ENCODE peak calls at places on chromosome 21, in ten cellular contexts. One of them, this sample, is unnamed.

GRCh38 chr21:38544681-38545080 is 46.4 kb upstream of the ERG start:
- DNase-seq in IMR-90: no peak
- DNase-seq in astrocyte of the cerebellum: no peak
- DNase-seq in thyroid gland: no peak
- DNase-seq in AG04450: no peak
- DNase-seq in lower leg skin: no peak
- DNase-seq in mammary epithelial cell: peak; percentile 9
- DNase-seq in heart right ventricle: no peak
- DNase-seq in HFF-Myc: no peak
- DNase-seq in psoas muscle: no peak
- DNase-seq in this sample: no peak

GRCh38 chr21:39175154-39175553 is 8.1 kb downstream of the PSMG1 start:
- DNase-seq in IMR-90: peak; percentile 40
- DNase-seq in astrocyte of the cerebellum: no peak
- DNase-seq in thyroid gland: no peak
- DNase-seq in AG04450: no peak
- DNase-seq in lower leg skin: no peak
- DNase-seq in mammary epithelial cell: no peak
- DNase-seq in heart right ventricle: no peak
- DNase-seq in HFF-Myc: no peak
- DNase-seq in psoas muscle: no peak
- DNase-seq in this sample: no peak

GRCh38 chr21:38386967-38387366 is 111.3 kb downstream of the ERG start:
- DNase-seq in IMR-90: no peak
- DNase-seq in astrocyte of the cerebellum: no peak
- DNase-seq in thyroid gland: no peak
- DNase-seq in AG04450: no peak
- DNase-seq in lower leg skin: no peak
- DNase-seq in mammary epithelial cell: peak; percentile 17
- DNase-seq in heart right ventricle: no peak
- DNase-seq in HFF-Myc: no peak
- DNase-seq in psoas muscle: no peak
- DNase-seq in this sample: no peak

GRCh38 chr21:36803051-36803709 is 104.3 kb downstream of the SIM2 start:
- DNase-seq in IMR-90: no peak
- DNase-seq in astrocyte of the cerebellum: no peak
- DNase-seq in thyroid gland: no peak
- DNase-seq in AG04450: no peak
- DNase-seq in lower leg skin: no peak
- DNase-seq in mammary epithelial cell: no peak
- DNase-seq in heart right ventricle: no peak
- DNase-seq in HFF-Myc: no peak
- DNase-seq in psoas muscle: no peak
- DNase-seq in this sample: no peak

GRCh38 chr21:36065497-36066036 is 4.3 kb upstream of the CBR1 start:
- DNase-seq in IMR-90: peak; percentile 65
- DNase-seq in astrocyte of the cerebellum: no peak
- DNase-seq in thyroid gland: no peak
- DNase-seq in AG04450: no peak
- DNase-seq in lower leg skin: no peak
- DNase-seq in mammary epithelial cell: peak; percentile 52
- DNase-seq in heart right ventricle: no peak
- DNase-seq in HFF-Myc: peak; percentile 65
- DNase-seq in psoas muscle: no peak
- DNase-seq in this sample: no peak

GRCh38 chr21:42694751-42695150 is 41.3 kb downstream of the PDE9A start:
- DNase-seq in IMR-90: no peak
- DNase-seq in astrocyte of the cerebellum: no peak
- DNase-seq in thyroid gland: no peak
- DNase-seq in AG04450: no peak
- DNase-seq in lower leg skin: no peak
- DNase-seq in mammary epithelial cell: no peak
- DNase-seq in heart right ventricle: no peak
- DNase-seq in HFF-Myc: no peak
- DNase-seq in psoas muscle: no peak
- DNase-seq in this sample: no peak

GRCh38 chr21:42834730-42835191 is 44.6 kb downstream of the WDR4 start:
- DNase-seq in IMR-90: no peak
- DNase-seq in astrocyte of the cerebellum: no peak
- DNase-seq in thyroid gland: no peak
- DNase-seq in AG04450: no peak
- DNase-seq in lower leg skin: no peak
- DNase-seq in mammary epithelial cell: no peak
- DNase-seq in heart right ventricle: no peak
- DNase-seq in HFF-Myc: no peak
- DNase-seq in psoas muscle: no peak
- DNase-seq in this sample: no peak

GRCh38 chr21:37829447-37829846 is 86.8 kb downstream of the KCNJ6 start:
- DNase-seq in IMR-90: peak; percentile 70
- DNase-seq in astrocyte of the cerebellum: no peak
- DNase-seq in thyroid gland: no peak
- DNase-seq in AG04450: no peak
- DNase-seq in lower leg skin: no peak
- DNase-seq in mammary epithelial cell: peak; percentile 55
- DNase-seq in heart right ventricle: no peak
- DNase-seq in HFF-Myc: no peak
- DNase-seq in psoas muscle: no peak
- DNase-seq in this sample: no peak

DNA sequence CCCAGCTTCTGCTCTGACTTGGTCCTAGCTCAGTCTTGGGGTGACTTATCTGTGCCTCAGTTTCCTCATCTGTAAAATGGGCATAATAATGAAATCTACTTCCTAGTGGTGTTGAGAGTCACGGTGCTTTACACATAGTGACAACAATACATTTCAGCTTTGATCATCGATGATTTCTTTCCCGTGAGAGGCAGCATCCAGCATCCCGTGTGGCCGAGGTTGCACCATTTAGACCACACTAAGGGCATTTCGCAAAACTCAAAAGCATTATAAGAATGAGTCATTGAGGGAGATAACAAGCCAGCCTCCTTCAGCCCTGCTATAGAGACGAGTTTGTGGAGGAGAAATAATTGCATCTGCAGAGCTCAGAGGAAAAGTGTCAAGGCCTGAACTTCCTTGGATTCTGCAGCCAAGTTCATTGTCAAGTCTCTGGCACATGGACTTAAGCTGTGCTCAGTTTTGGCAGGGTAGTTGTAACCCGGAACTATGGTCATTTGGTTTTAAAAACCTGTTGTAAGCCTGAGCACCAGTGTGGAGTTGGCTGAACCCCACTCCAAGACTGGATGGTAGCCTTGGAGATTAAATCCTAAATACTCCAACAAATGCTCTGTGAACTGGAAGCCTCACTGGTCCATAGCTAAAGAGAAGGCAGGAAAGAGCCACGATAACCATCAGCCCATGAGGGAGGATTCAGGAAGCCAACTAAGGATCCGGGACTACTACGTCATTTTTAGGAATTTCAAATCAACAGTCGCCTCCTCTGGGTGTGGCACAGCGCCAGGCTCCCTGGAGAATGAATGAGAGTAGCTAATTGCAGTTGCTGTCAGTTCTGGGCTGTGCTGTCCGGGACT is 64.2 kb downstream of the TCP10L start:
- DNase-seq in IMR-90: peak; percentile 97
- DNase-seq in astrocyte of the cerebellum: peak; percentile 94
- DNase-seq in thyroid gland: peak; percentile 59
- DNase-seq in AG04450: peak; percentile 91
- DNase-seq in lower leg skin: peak; percentile 77
- DNase-seq in mammary epithelial cell: peak; percentile 68
- DNase-seq in heart right ventricle: peak; percentile 96
- DNase-seq in HFF-Myc: peak; percentile 60
- DNase-seq in psoas muscle: peak; percentile 91
- DNase-seq in this sample: peak; percentile 45
- TF ChIP-seq CTCF in IMR-90: no peak
- TF ChIP-seq CTCF in astrocyte of the cerebellum: no peak
- TF ChIP-seq CTCF in thyroid gland: no peak
- TF ChIP-seq CTCF in AG04450: no peak
- TF ChIP-seq CTCF in lower leg skin: no peak
- TF ChIP-seq CTCF in mammary epithelial cell: no peak
- TF ChIP-seq CTCF in heart right ventricle: no peak
- TF ChIP-seq CTCF in HFF-Myc: no peak
- TF ChIP-seq CTCF in psoas muscle: no peak
- TF ChIP-seq CTCF in this sample: no peak

DNA sequence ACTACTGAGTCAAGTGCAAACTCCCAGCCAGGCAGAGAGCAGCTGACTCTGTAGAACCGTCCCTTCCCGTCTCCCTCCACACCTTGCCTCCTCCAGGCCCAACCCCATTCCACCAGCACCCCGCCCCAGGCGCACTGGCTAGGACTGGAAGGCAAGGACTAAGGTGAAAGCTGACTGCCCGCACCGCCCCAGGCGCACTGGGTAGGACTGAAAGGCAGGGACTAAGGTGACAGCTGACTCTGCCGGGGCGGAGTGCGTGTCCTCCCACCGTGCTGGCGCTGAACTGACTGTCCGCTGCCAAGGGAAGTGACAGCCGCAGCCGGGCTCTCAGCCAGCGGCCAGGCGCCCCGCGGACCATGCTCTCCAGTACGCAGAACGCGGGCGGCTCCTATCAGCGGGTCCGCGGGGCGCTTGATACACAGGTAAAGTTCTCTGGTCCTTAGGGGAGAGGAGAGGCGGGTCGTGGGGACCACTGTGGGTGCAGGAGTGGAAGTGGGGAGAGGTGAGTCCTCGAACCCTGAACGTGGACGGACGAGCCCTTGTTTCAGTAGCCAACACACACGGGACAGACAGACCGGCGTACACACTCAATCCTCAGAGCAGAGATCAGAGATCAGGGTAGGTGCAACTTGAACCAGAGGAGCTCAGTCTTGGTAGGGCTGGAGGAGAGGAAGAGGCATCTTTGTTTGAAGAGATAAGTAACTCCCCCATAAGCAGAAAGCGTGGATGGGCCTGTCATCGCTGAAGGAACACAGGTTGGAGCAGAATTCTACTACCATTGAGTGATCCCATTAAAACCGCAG is 58.0 kb downstream of the RBM11 start:
- DNase-seq in IMR-90: no peak
- DNase-seq in astrocyte of the cerebellum: no peak
- DNase-seq in thyroid gland: peak; percentile 61
- DNase-seq in AG04450: no peak
- DNase-seq in lower leg skin: no peak
- DNase-seq in mammary epithelial cell: peak; percentile 28
- DNase-seq in heart right ventricle: peak; percentile 26
- DNase-seq in HFF-Myc: no peak
- DNase-seq in psoas muscle: peak; percentile 70
- DNase-seq in this sample: no peak
- H3K4me3 ChIP-seq in IMR-90: no peak overlapping the region
- H3K4me3 ChIP-seq in astrocyte of the cerebellum: no peak overlapping the region
- H3K4me3 ChIP-seq in thyroid gland: no peak overlapping the region
- H3K4me3 ChIP-seq in AG04450: no peak overlapping the region
- H3K4me3 ChIP-seq in lower leg skin: no peak overlapping the region
- H3K4me3 ChIP-seq in mammary epithelial cell: no peak overlapping the region
- H3K4me3 ChIP-seq in heart right ventricle: peak overlapping the region; percentile 24
- H3K4me3 ChIP-seq in HFF-Myc: no peak overlapping the region
- H3K4me3 ChIP-seq in psoas muscle: peak overlapping the region; percentile 54
- H3K4me3 ChIP-seq in this sample: no peak overlapping the region

DNA sequence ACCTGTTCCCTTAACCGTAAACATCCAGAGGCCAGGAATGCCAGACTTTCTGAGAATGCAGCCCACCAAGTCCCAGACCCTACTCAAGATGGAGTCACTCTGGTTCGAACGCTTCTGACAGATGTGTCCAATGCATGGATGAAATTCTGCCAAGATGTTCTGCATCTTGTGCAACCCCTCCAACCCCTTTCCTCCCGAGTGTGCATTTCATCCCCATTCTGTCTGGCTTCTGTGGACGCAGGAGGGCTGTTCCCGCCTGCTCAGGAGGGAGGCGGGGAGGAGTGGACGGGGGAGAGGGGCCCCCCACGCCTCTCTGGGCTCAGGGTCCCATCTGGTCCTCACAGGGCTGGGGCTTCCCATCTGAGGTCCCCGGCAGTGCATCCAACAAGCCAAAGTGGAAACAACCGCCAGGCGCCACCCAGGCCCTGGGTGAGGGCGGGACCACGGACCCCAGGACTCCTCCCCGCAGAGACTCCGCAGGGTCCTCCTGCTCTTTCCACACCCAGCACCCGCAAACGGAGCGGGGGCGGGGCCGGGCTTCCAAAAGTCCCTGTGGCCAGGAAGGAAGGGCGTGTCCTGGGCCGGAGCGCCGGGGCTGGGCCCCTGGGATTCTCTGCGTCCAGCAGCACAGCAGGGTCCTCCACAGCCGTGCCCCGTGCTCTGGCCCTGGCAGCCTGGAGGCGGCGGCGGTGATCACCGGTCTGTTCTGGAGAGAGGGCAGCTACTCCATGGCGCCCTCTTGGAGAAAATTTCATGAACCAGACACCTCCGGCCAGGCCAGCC is 27.7 kb upstream of the SUMO3 start:
- DNase-seq in IMR-90: peak; percentile 24
- DNase-seq in astrocyte of the cerebellum: no peak
- DNase-seq in thyroid gland: peak; percentile 50
- DNase-seq in AG04450: no peak
- DNase-seq in lower leg skin: no peak
- DNase-seq in mammary epithelial cell: no peak
- DNase-seq in heart right ventricle: peak; percentile 67
- DNase-seq in HFF-Myc: no peak
- DNase-seq in psoas muscle: peak; percentile 81
- DNase-seq in this sample: no peak
- TF ChIP-seq CTCF in IMR-90: peak; percentile 43
- TF ChIP-seq CTCF in astrocyte of the cerebellum: peak; percentile 23
- TF ChIP-seq CTCF in thyroid gland: no peak
- TF ChIP-seq CTCF in AG04450: peak; percentile 44
- TF ChIP-seq CTCF in lower leg skin: no peak
- TF ChIP-seq CTCF in mammary epithelial cell: peak; percentile 49
- TF ChIP-seq CTCF in heart right ventricle: peak; percentile 41
- TF ChIP-seq CTCF in HFF-Myc: peak; percentile 34
- TF ChIP-seq CTCF in psoas muscle: peak; percentile 29
- TF ChIP-seq CTCF in this sample: peak; percentile 62

GRCh38 chr21:26169061-26169610 is 1.4 kb downstream of the APP start:
- DNase-seq in IMR-90: peak; percentile 71
- DNase-seq in astrocyte of the cerebellum: peak; percentile 55
- DNase-seq in thyroid gland: peak; percentile 52
- DNase-seq in AG04450: no peak
- DNase-seq in lower leg skin: peak; percentile 26
- DNase-seq in mammary epithelial cell: peak; percentile 60
- DNase-seq in heart right ventricle: peak; percentile 41
- DNase-seq in HFF-Myc: no peak
- DNase-seq in psoas muscle: peak; percentile 55
- DNase-seq in this sample: no peak

GRCh38 chr21:26170471-26171309 is at the start of gene APP:
- DNase-seq in IMR-90: peak; percentile 70
- DNase-seq in astrocyte of the cerebellum: peak; percentile 37
- DNase-seq in thyroid gland: peak; percentile 84
- DNase-seq in AG04450: peak; percentile 43
- DNase-seq in lower leg skin: peak; percentile 76
- DNase-seq in mammary epithelial cell: peak; percentile 77
- DNase-seq in heart right ventricle: peak; percentile 89
- DNase-seq in HFF-Myc: no peak
- DNase-seq in psoas muscle: peak; percentile 90
- DNase-seq in this sample: no peak

GRCh38 chr21:26167593-26167992 is 3.0 kb downstream of the APP start:
- DNase-seq in IMR-90: no peak
- DNase-seq in astrocyte of the cerebellum: no peak
- DNase-seq in thyroid gland: no peak
- DNase-seq in AG04450: no peak
- DNase-seq in lower leg skin: no peak
- DNase-seq in mammary epithelial cell: no peak
- DNase-seq in heart right ventricle: no peak
- DNase-seq in HFF-Myc: no peak
- DNase-seq in psoas muscle: no peak
- DNase-seq in this sample: no peak

GRCh38 chr21:26171310-26172100 is 935 bp upstream of the APP start:
- DNase-seq in IMR-90: no peak
- DNase-seq in astrocyte of the cerebellum: no peak
- DNase-seq in thyroid gland: peak; percentile 35
- DNase-seq in AG04450: no peak
- DNase-seq in lower leg skin: no peak
- DNase-seq in mammary epithelial cell: no peak
- DNase-seq in heart right ventricle: no peak
- DNase-seq in HFF-Myc: no peak
- DNase-seq in psoas muscle: no peak
- DNase-seq in this sample: no peak

DNA sequence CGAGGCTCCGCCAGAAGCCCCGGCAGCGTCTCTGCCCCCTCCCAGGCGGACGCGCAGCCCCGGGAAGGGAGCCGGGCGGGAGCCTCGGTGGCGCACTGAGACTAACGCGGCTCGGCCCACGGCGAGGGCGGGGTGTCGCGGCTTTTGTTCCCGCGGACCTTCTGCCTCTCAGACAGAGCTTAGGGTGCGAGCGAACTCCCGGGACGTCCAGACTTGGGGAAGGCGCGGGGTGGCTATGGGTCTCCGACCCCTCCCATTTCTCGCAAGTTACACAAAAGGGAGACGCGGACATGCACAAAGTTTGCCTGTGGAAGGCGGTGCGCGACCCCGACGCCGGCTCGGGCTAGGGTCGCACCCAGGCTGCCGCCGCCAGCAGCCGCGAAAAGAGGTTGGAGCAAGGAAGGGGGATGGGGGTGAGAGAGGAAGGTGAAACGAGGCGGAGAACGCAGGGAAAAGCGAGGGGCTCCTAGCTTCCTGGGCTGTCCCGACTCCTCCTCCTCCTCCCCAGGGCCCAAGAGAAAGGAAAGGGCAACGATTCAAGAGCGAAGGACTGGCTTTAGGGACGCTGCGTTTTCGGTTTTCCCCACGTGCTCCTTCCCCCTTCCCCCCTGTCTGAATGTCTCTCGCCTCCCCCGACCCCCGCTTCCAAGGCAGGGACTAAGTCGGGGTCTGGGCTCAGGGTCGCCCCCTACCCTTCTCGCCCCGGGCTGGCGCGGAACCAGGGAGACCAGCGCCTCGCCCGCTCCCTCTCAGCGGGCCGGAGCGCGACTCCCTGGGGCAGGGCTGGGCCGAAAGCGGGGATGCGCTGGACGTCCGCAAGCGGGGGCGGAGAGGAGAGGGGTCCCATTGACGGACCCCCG is 729 bp downstream of the APP start:
- DNase-seq in IMR-90: peak; percentile 65
- DNase-seq in astrocyte of the cerebellum: peak; percentile 35
- DNase-seq in thyroid gland: peak; percentile 63
- DNase-seq in AG04450: no peak
- DNase-seq in lower leg skin: peak; percentile 53
- DNase-seq in mammary epithelial cell: peak; percentile 61
- DNase-seq in heart right ventricle: peak; percentile 59
- DNase-seq in HFF-Myc: no peak
- DNase-seq in psoas muscle: peak; percentile 71
- DNase-seq in this sample: no peak
- H3K4me3 ChIP-seq in IMR-90: peak overlapping the region; percentile 62
- H3K4me3 ChIP-seq in astrocyte of the cerebellum: peak overlapping the region; percentile 92
- H3K4me3 ChIP-seq in thyroid gland: peak overlapping the region; percentile 85
- H3K4me3 ChIP-seq in AG04450: peak overlapping the region; percentile 85
- H3K4me3 ChIP-seq in lower leg skin: peak overlapping the region; percentile 73
- H3K4me3 ChIP-seq in mammary epithelial cell: peak overlapping the region; percentile 99
- H3K4me3 ChIP-seq in heart right ventricle: peak overlapping the region; percentile 73
- H3K4me3 ChIP-seq in HFF-Myc: peak overlapping the region; percentile 96
- H3K4me3 ChIP-seq in psoas muscle: peak overlapping the region; percentile 77
- H3K4me3 ChIP-seq in this sample: peak overlapping the region; percentile 80